ENCODE peak calls at places on chromosomes 1 and 21, in five cellular contexts. N is SJSA1, Y is psoas muscle, V is MM.1S, C is endothelial cell of umbilical vein. X is an unnamed sample.

GRCh38 chr1:191752342-191752741 is 405.9 kb upstream of the RGS18 start:
- DNase-seq in N (no peak), C (no peak), Y (no peak), V (no peak), X (no peak)

GRCh38 chr1:85623061-85623471 is 42.5 kb downstream of the CCN1 start:
- DNase-seq in Y (no peak), C (no peak), N (peak; percentile 95), V (peak; percentile 21), X (no peak)

GRCh38 chr1:30087465-30087864 is 635.9 kb downstream of the MATN1 start:
- DNase-seq in N (no peak), Y (peak; percentile 30), C (no peak), V (no peak), X (no peak)

GRCh38 chr1:1760715-1761114 is 17.6 kb downstream of the NADK start:
- DNase-seq in Y (peak; percentile 35), C (no peak), V (no peak), N (no peak), X (no peak)

GRCh38 chr21:17146426-17146825 is 366.4 kb upstream of the CXADR start:
- DNase-seq in C (no peak), N (no peak), V (no peak), Y (no peak), X (no peak)

GRCh38 chr21:17514124-17514481 is 1.3 kb downstream of the CXADR start:
- DNase-seq in N (no peak), Y (no peak), V (no peak), C (peak; percentile 44), X (no peak)

GRCh38 chr1:57843760-57844159 is 419.9 kb upstream of the DAB1 start:
- DNase-seq in C (no peak), N (no peak), Y (no peak), V (no peak), X (no peak)

GRCh38 chr1:23897083-23897482 is 16.1 kb downstream of the CNR2 start:
- DNase-seq in N (no peak), V (no peak), Y (no peak), C (no peak), X (no peak)

GRCh38 chr21:29144736-29145353 is 14.4 kb downstream of the MAP3K7CL start:
- DNase-seq in Y (no peak), C (no peak), N (no peak), V (no peak), X (no peak)

GRCh38 chr1:116910379-116911165 is 856 bp downstream of the PTGFRN start:
- DNase-seq in C (peak; percentile 41), N (peak; percentile 46), Y (peak; percentile 63), V (no peak), X (peak; percentile 87)

GRCh38 chr1:205525495-205526285 is 21.2 kb downstream of the CDK18 start:
- DNase-seq in Y (no peak), V (no peak), C (no peak), N (no peak), X (no peak)

GRCh38 chr1:227779021-227779441 is 36.4 kb upstream of the PRSS38 start:
- DNase-seq in C (no peak), N (peak; percentile 37), V (no peak), Y (no peak), X (no peak)

GRCh38 chr1:2049517-2050481 is at the start of gene PRKCZ:
- DNase-seq in C (no peak), V (no peak), N (no peak), Y (peak; percentile 76), X (peak; percentile 94)

GRCh38 chr21:33007747-33008146 is 18.0 kb upstream of the OLIG2 start:
- DNase-seq in V (no peak), C (no peak), Y (no peak), N (no peak), X (no peak)

GRCh38 chr1:213014642-213015041 is 1.0 kb downstream of the ANGEL2 start:
- DNase-seq in C (no peak), N (no peak), Y (no peak), V (no peak), X (no peak)

GRCh38 chr1:153553691-153554608 is 4.9 kb upstream of the S100A3 start:
- DNase-seq in Y (peak; percentile 26), N (no peak), C (peak; percentile 42), V (no peak), X (no peak)
- H3K27me3 ChIP-seq in Y (no peaks in the 10 kb centered on the region), N (no peaks in the 10 kb centered on the region), C (no peaks in the 10 kb centered on the region), V (no peaks in the 10 kb centered on the region), X (no peaks in the 10 kb centered on the region)

GRCh38 chr1:8698012-8698411 is 119.4 kb downstream of the RERE start:
- DNase-seq in Y (no peak), N (no peak), V (no peak), C (no peak), X (no peak)
- H3K4me3 ChIP-seq in Y (no peak overlapping the region), N (no peak overlapping the region), V (no peak overlapping the region), C (no peak overlapping the region), X (no peak overlapping the region)

GRCh38 chr1:247334378-247335133 is 2.9 kb upstream of the ZNF496 start:
- DNase-seq in N (no peak), V (no peak), Y (no peak), C (no peak), X (no peak)
- H3K4me1 ChIP-seq in N (peaks cover 29% of the 10 kb centered on the region), V (peaks cover 5% of the 10 kb centered on the region), Y (peaks cover 40% of the 10 kb centered on the region), C (peaks cover 17% of the 10 kb centered on the region), X (peaks cover 11% of the 10 kb centered on the region)

GRCh38 chr1:65389296-65389695 is 31.2 kb upstream of the LEPR start:
- DNase-seq in C (peak; percentile 12), V (no peak), Y (no peak), N (no peak), X (no peak)

GRCh38 chr1:65395887-65396612 is 24.4 kb upstream of the LEPR start:
- DNase-seq in Y (no peak), V (peak; percentile 18), C (no peak), N (no peak), X (no peak)

GRCh38 chr1:65393928-65394327 is 26.5 kb upstream of the LEPR start:
- DNase-seq in C (no peak), V (no peak), Y (no peak), N (no peak), X (no peak)

GRCh38 chr1:65392497-65392896 is 28.0 kb upstream of the LEPR start:
- DNase-seq in V (no peak), C (no peak), Y (no peak), N (no peak), X (no peak)

GRCh38 chr1:65393345-65393744 is 27.1 kb upstream of the LEPR start:
- DNase-seq in Y (no peak), C (peak; percentile 17), N (no peak), V (no peak), X (no peak)
- H3K27me3 ChIP-seq in Y (no peaks in the 10 kb centered on the region), C (no peaks in the 10 kb centered on the region), N (peaks cover 5% of the 10 kb centered on the region), V (no peaks in the 10 kb centered on the region), X (no peaks in the 10 kb centered on the region)

GRCh38 chr1:39799770-39800470 is 11.3 kb upstream of the BMP8B start:
- DNase-seq in C (peak; percentile 35), V (peak; percentile 64), Y (peak; percentile 82), N (peak; percentile 72), X (peak; percentile 77)
- H3K4me3 ChIP-seq in C (no peak overlapping the region), V (peak overlapping the region; percentile 1), Y (peak overlapping the region; percentile 0), N (no peak overlapping the region), X (no peak overlapping the region)

DNA sequence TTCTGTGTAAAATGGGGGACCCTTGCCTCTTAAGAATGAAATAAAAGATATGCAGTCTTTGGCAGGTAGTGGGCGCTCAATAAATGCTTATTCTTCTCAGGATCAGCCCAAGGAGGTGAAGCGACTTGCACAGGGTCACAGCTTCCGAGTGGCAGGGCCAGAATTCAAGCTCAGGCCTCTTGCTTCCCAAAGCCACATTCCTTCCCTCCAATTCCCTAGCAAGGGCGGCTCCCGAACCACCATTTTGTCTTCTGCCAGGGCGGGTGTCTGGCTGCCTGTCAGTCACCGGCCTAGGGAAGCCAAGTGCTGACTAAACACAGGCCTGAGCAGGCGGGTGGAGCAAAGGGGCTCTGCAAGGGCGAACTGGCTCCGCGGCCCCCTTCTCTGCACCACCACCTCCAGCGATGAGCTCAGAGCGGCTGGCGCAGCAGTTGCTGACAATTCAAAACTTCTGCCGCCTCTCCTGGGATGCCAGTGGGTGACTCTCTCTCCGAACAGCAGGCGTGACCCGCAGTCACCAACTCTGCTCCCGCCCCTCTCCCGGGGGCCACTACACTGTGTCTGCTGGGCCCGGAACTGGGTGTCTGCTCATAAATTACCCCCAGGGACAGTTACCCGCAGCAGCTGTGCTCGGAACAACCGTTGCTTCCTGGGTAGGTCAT is 10.8 kb downstream of the GPR3 start:
- DNase-seq in V (no peak), C (peak; percentile 51), N (no peak), Y (peak; percentile 91), X (no peak)
- H3K4me1 ChIP-seq in V (peaks cover 5% of the 10 kb centered on the region), C (peaks cover 4% of the 10 kb centered on the region), N (peaks cover 7% of the 10 kb centered on the region), Y (peaks cover 50% of the 10 kb centered on the region), X (peaks cover 56% of the 10 kb centered on the region)

GRCh38 chr1:118986839-118987430 is 1.2 kb downstream of the TBX15 start:
- DNase-seq in Y (peak; percentile 71), V (no peak), N (no peak), C (no peak), X (no peak)

GRCh38 chr1:118984990-118985608 is 3.0 kb downstream of the TBX15 start:
- DNase-seq in Y (no peak), N (peak; percentile 45), C (no peak), V (no peak), X (no peak)

GRCh38 chr1:118985611-118986290 is 2.4 kb downstream of the TBX15 start:
- DNase-seq in C (no peak), V (no peak), N (peak; percentile 51), Y (no peak), X (no peak)

GRCh38 chr1:118987431-118988185 is 535 bp downstream of the TBX15 start:
- DNase-seq in N (no peak), C (no peak), Y (peak; percentile 85), V (no peak), X (no peak)

GRCh38 chr1:118986291-118986838 is 1.8 kb downstream of the TBX15 start:
- DNase-seq in N (no peak), C (no peak), V (no peak), Y (peak; percentile 80), X (no peak)
- H3K27me3 ChIP-seq in N (no peaks in the 10 kb centered on the region), C (peaks cover 98% of the 10 kb centered on the region), V (no peaks in the 10 kb centered on the region), Y (no peaks in the 10 kb centered on the region), X (peaks cover 100% of the 10 kb centered on the region)

GRCh38 chr1:207959141-207959825 is 48.4 kb upstream of the CD34 start:
- DNase-seq in V (no peak), C (peak; percentile 63), N (no peak), Y (peak; percentile 95), X (peak; percentile 52)
- H3K4me3 ChIP-seq in V (no peak overlapping the region), C (peak overlapping the region; percentile 9), N (no peak overlapping the region), Y (peak overlapping the region; percentile 73), X (peak overlapping the region; percentile 32)

X was measured in left lung.